ENCODE peak calls at places on chromosomes 12 and 14, in four cellular contexts. I is kidney, W is uterus, N is cardiac muscle cell. U is an unnamed sample.

GRCh38 chr14:90697146-90697545 is 119.1 kb downstream of the TTC7B start:
- DNase-seq in I (no peak), W (no peak), N (no peak), U (no peak)

GRCh38 chr12:132550014-132550802 is 60.2 kb downstream of the LRCOL1 start:
- DNase-seq in I (no peak), W (no peak), N (no peak), U (no peak)

GRCh38 chr12:128137140-128137539 is 129.8 kb upstream of the TMEM132C start:
- DNase-seq in I (no peak), W (no peak), N (no peak), U (no peak)

GRCh38 chr12:12008232-12008850 is 62.4 kb upstream of the BCL2L14 start:
- DNase-seq in I (no peak), W (no peak), N (peak; percentile 16), U (no peak)

GRCh38 chr14:75871181-75871880 is 110.5 kb downstream of the TGFB3 start:
- DNase-seq in I (no peak), W (no peak), N (peak; percentile 76), U (no peak)

GRCh38 chr12:104456417-104456949 is at the start of gene CHST11:
- DNase-seq in I (peak; percentile 96), W (peak; percentile 74), N (peak; percentile 95), U (peak; percentile 89)

GRCh38 chr14:68147331-68147730 is 327.8 kb downstream of the RAD51B start:
- DNase-seq in I (no peak), W (no peak), N (peak; percentile 43), U (no peak)

GRCh38 chr14:61147898-61148549 is 133.1 kb downstream of the TMEM30B start:
- DNase-seq in I (peak; percentile 71), W (no peak), N (peak; percentile 94), U (no peak)

GRCh38 chr14:21846227-21846885 is 172.7 kb upstream of the OR4E1 start:
- DNase-seq in I (no peak), W (no peak), N (peak; percentile 17), U (no peak)

GRCh38 chr12:62631531-62632520 is 165.2 kb downstream of the MON2 start:
- DNase-seq in I (peak; percentile 89), W (peak; percentile 71), N (peak; percentile 91), U (peak; percentile 64)

GRCh38 chr12:69102856-69103255 is 136.5 kb upstream of the CPSF6 start:
- DNase-seq in I (no peak), W (no peak), N (no peak), U (no peak)

GRCh38 chr12:79601908-79602307 is 88.9 kb downstream of the PAWR start:
- DNase-seq in I (no peak), W (no peak), N (no peak), U (no peak)

GRCh38 chr14:89184952-89185351 is 232.1 kb downstream of the FOXN3 start:
- DNase-seq in I (no peak), W (no peak), N (no peak), U (no peak)

GRCh38 chr14:71221119-71221518 is 313.9 kb downstream of the PCNX1 start:
- DNase-seq in I (no peak), W (no peak), N (no peak), U (no peak)

GRCh38 chr14:98685725-98686124 is 586.3 kb downstream of the BCL11B start:
- DNase-seq in I (no peak), W (no peak), N (no peak), U (no peak)

GRCh38 chr12:57756406-57757341 is 1.8 kb downstream of the MARCHF9 start:
- DNase-seq in I (peak; percentile 80), W (no peak), N (peak; percentile 47), U (peak; percentile 72)

GRCh38 chr12:1517007-1517406 is 77.4 kb downstream of the FBXL14 start:
- DNase-seq in I (no peak), W (no peak), N (peak; percentile 55), U (no peak)

GRCh38 chr12:99707883-99708282 is 60.3 kb downstream of the GARIN6 start:
- DNase-seq in I (no peak), W (no peak), N (no peak), U (no peak)

GRCh38 chr12:11896530-11896929 is 174.2 kb upstream of the BCL2L14 start:
- DNase-seq in I (no peak), W (no peak), N (no peak), U (no peak)

GRCh38 chr12:102118874-102119273 is 1.0 kb downstream of the NUP37 start:
- DNase-seq in I (no peak), W (no peak), N (no peak), U (no peak)

GRCh38 chr12:102120564-102120873 is 536 bp downstream of the PARPBP start:
- DNase-seq in I (no peak), W (no peak), N (no peak), U (no peak)

GRCh38 chr12:102114212-102114611 is 5.7 kb downstream of the NUP37 start:
- DNase-seq in I (no peak), W (no peak), N (no peak), U (no peak)

GRCh38 chr12:102119674-102120563 is at the start of the genes NUP37 and PARPBP:
- DNase-seq in I (peak; percentile 96), W (peak; percentile 85), N (peak; percentile 90), U (peak; percentile 92)

GRCh38 chr12:102116392-102116791 is 3.5 kb downstream of the NUP37 start:
- DNase-seq in I (no peak), W (no peak), N (no peak), U (no peak)
- H3K27ac ChIP-seq in I (no peak overlapping the region), W (no peak overlapping the region), N (no peak overlapping the region), U (no peak overlapping the region)

GRCh38 chr12:110012659-110013058 is 13.4 kb downstream of the ANKRD13A start:
- DNase-seq in I (no peak), W (no peak), N (no peak), U (no peak)
- H3K36me3 ChIP-seq in I (peaks cover 15% of the 10 kb centered on the region), W (no peaks in the 10 kb centered on the region), N (peaks cover 16% of the 10 kb centered on the region), U (peaks cover 49% of the 10 kb centered on the region)

GRCh38 chr12:93176166-93176565 is 201.6 kb upstream of the NUDT4 start:
- DNase-seq in I (no peak), W (no peak), N (peak; percentile 55), U (no peak)

GRCh38 chr12:93176610-93177126 is 201.1 kb upstream of the NUDT4 start:
- DNase-seq in I (no peak), W (no peak), N (no peak), U (no peak)

GRCh38 chr12:93178154-93178878 is 199.4 kb upstream of the NUDT4 start:
- DNase-seq in I (no peak), W (no peak), N (no peak), U (no peak)

GRCh38 chr12:93179792-93180191 is 197.9 kb upstream of the NUDT4 start:
- DNase-seq in I (no peak), W (no peak), N (no peak), U (no peak)

DNA sequence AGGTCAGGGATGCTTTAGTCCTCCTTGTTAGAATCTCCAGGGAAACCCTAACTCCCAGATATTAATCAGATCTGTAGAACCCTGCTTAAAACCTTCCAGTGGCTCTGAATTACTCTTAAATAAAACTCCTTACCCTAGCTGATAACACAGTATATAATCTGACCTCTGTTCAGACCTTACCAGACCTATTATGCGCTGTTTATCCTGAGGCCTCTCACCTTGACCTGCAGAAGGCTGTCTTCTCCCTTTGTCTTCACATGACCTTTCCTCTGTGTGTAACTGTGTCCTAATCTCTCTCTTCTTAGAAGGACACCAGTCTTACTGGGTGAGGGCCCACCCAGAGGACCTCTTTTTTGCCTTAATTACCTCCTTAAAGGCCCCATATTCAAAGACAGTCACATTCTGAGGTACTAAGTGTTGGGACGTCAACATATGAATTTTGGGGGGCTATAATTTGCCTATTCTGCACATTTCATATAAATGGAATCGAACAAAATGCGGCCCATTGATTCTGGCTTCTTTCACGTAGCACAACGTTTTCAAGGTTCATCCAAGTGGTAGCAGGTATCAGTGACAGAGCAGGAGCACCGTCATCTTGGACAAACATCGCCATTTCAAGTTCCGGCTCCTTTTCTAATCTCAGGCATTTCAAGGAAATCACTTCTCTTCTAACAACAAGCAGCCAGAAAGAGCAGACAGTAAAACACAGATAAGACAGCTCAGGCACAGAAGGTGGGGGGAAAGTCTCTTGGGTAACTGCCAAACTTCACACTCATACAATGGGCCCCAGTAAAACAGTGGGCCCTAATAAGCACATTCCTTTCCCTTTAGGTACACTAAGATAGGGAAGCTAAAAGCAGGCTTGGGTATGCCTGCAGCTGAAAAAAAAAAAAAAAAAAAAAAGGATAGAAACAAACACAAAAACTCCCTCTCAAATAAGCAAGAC is 200.2 kb upstream of the NUDT4 start:
- DNase-seq in I (no peak), W (no peak), N (peak; percentile 85), U (no peak)
- H3K27ac ChIP-seq in I (no peak overlapping the region), W (peak overlapping the region; percentile 67), N (peak overlapping the region; percentile 92), U (no peak overlapping the region)

DNA sequence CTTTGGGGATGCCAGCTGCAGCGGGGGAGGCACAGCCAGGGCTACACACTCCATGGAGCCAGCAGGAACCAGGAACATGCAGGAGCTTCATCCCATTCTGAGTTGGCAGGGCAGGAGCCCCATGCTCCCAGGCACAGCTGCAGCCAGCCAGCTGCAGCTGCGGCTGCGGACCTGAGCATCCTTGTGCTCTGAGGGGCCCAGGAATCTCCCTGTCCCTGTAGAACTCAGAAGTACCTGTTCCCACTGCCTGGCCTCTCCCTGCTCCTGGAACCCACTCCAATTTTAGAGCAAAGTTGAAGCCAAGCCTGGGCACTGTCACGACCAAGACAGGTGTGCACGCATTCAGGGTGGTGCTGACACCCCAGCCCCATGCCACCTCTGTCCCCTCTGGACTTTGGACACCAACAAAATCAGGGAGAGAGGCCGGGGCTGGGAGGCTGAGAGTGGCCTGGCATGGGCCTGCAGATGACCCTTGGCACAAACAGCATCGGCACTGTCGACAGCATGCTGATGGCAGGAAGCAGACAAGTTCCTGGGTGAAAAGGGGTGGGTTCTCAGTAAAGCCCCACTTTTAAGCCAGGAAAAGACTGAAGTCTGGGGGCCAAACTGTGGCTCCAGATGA is 257.3 kb upstream of the LRFN5 start:
- DNase-seq in I (peak; percentile 74), W (no peak), N (no peak), U (no peak)
- H3K36me3 ChIP-seq in I (no peaks in the 10 kb centered on the region), W (no peaks in the 10 kb centered on the region), N (no peaks in the 10 kb centered on the region), U (no peaks in the 10 kb centered on the region)